ENCODE peak calls at places on chromosomes 7 and 10, in five cellular contexts. One of them, this sample, is unnamed.
A peak's percentile ranks its signal among the peaks of the same experiment; 100 is the strongest.

GRCh38 chr7:101172854-101173751 is 7.0 kb downstream of the NAT16 start:
- DNase-seq in nucleus accumbens: no peak
- DNase-seq in HEK293T: no peak
- DNase-seq in Daoy: peak; percentile 100
- DNase-seq in activated naive CD8-positive, alpha-beta T cell treated with anti-CD3 and anti-CD28 coated beads, Interleukin-2, amount 10 ng/mL, durations not matched to agents 7 days and 5 days: peak; percentile 43
- DNase-seq in this sample: peak; percentile 87

GRCh38 chr7:128833939-128834310 is 3.7 kb downstream of the FLNC start:
- DNase-seq in activated naive CD8-positive, alpha-beta T cell treated with anti-CD3 and anti-CD28 coated beads, Interleukin-2, amount 10 ng/mL, durations not matched to agents 7 days and 5 days: no peak
- DNase-seq in HEK293T: no peak
- DNase-seq in Daoy: no peak
- DNase-seq in nucleus accumbens: no peak
- DNase-seq in this sample: peak; percentile 53

GRCh38 chr7:99762680-99763327 is 21.2 kb downstream of the CYP3A4 start:
- DNase-seq in HEK293T: no peak
- DNase-seq in Daoy: peak; percentile 93
- DNase-seq in nucleus accumbens: no peak
- DNase-seq in activated naive CD8-positive, alpha-beta T cell treated with anti-CD3 and anti-CD28 coated beads, Interleukin-2, amount 10 ng/mL, durations not matched to agents 7 days and 5 days: no peak
- DNase-seq in this sample: no peak

GRCh38 chr7:78039791-78040776 is 241.5 kb downstream of the PHTF2 start:
- DNase-seq in Daoy: no peak
- DNase-seq in HEK293T: peak; percentile 80
- DNase-seq in nucleus accumbens: no peak
- DNase-seq in activated naive CD8-positive, alpha-beta T cell treated with anti-CD3 and anti-CD28 coated beads, Interleukin-2, amount 10 ng/mL, durations not matched to agents 7 days and 5 days: peak; percentile 75
- DNase-seq in this sample: no peak

GRCh38 chr7:130374507-130374906 is 5.8 kb upstream of the CPA1 start:
- DNase-seq in Daoy: no peak
- DNase-seq in HEK293T: no peak
- DNase-seq in nucleus accumbens: no peak
- DNase-seq in activated naive CD8-positive, alpha-beta T cell treated with anti-CD3 and anti-CD28 coated beads, Interleukin-2, amount 10 ng/mL, durations not matched to agents 7 days and 5 days: no peak
- DNase-seq in this sample: no peak

GRCh38 chr10:49474901-49475300 is 64.0 kb downstream of the ERCC6 start:
- DNase-seq in nucleus accumbens: no peak
- DNase-seq in Daoy: no peak
- DNase-seq in activated naive CD8-positive, alpha-beta T cell treated with anti-CD3 and anti-CD28 coated beads, Interleukin-2, amount 10 ng/mL, durations not matched to agents 7 days and 5 days: no peak
- DNase-seq in HEK293T: no peak
- DNase-seq in this sample: no peak

GRCh38 chr10:72011468-72011867 is 47.3 kb downstream of the CHST3 start:
- DNase-seq in Daoy: no peak
- DNase-seq in nucleus accumbens: no peak
- DNase-seq in HEK293T: no peak
- DNase-seq in activated naive CD8-positive, alpha-beta T cell treated with anti-CD3 and anti-CD28 coated beads, Interleukin-2, amount 10 ng/mL, durations not matched to agents 7 days and 5 days: no peak
- DNase-seq in this sample: no peak

GRCh38 chr7:32893225-32893560 is 1.6 kb upstream of the KBTBD2 start:
- DNase-seq in Daoy: no peak
- DNase-seq in activated naive CD8-positive, alpha-beta T cell treated with anti-CD3 and anti-CD28 coated beads, Interleukin-2, amount 10 ng/mL, durations not matched to agents 7 days and 5 days: no peak
- DNase-seq in nucleus accumbens: no peak
- DNase-seq in HEK293T: no peak
- DNase-seq in this sample: no peak

GRCh38 chr10:107437921-107438320 is 273.4 kb upstream of the SORCS1 start:
- DNase-seq in HEK293T: no peak
- DNase-seq in nucleus accumbens: no peak
- DNase-seq in activated naive CD8-positive, alpha-beta T cell treated with anti-CD3 and anti-CD28 coated beads, Interleukin-2, amount 10 ng/mL, durations not matched to agents 7 days and 5 days: no peak
- DNase-seq in Daoy: no peak
- DNase-seq in this sample: no peak

GRCh38 chr10:60944910-60945297 is 919 bp upstream of the RHOBTB1 start:
- DNase-seq in activated naive CD8-positive, alpha-beta T cell treated with anti-CD3 and anti-CD28 coated beads, Interleukin-2, amount 10 ng/mL, durations not matched to agents 7 days and 5 days: no peak
- DNase-seq in HEK293T: no peak
- DNase-seq in nucleus accumbens: no peak
- DNase-seq in Daoy: no peak
- DNase-seq in this sample: no peak

This sample was measured in hepatic stellate cell.